ENCODE peak calls at places on chromosomes 4 and X, in four cellular contexts. L, V, W and B are unnamed samples. For H3K27me3, the result is how much of the 10 kb centered on the place peaks cover.

GRCh38 chr4:83556836-83557235 is 20.9 kb downstream of the GPAT3 start:
- DNase-seq in V (no peak), L (no peak), W (no peak), B (no peak)

GRCh38 chr4:37383579-37384229 is 139.2 kb downstream of the NWD2 start:
- DNase-seq in L (no peak), W (peak), V (peak), B (peak)

GRCh38 chr4:185318679-185319078 is 77.0 kb downstream of the LRP2BP start:
- DNase-seq in V (no peak), W (no peak), L (peak), B (peak)

GRCh38 chrX:136768469-136769084 is 12.2 kb downstream of the ARHGEF6 start:
- DNase-seq in V (no peak), W (peak), L (peak), B (peak)

GRCh38 chr4:114558446-114559020 is 40.1 kb upstream of the UGT8 start:
- DNase-seq in W (no peak), V (no peak), L (no peak), B (no peak)

GRCh38 chr4:3771167-3771809 is 5.1 kb downstream of the ADRA2C start:
- DNase-seq in W (no peak), V (no peak), L (no peak), B (no peak)

GRCh38 chr4:101068115-101068514 is 279.2 kb downstream of the PPP3CA start:
- DNase-seq in V (no peak), W (no peak), L (no peak), B (no peak)

GRCh38 chrX:107470198-107470597 is 20.7 kb downstream of the FRMPD3 start:
- DNase-seq in V (peak), W (no peak), L (no peak), B (no peak)

GRCh38 chr4:42655921-42656735 is 777 bp downstream of the ATP8A1 start:
- DNase-seq in V (peak), L (no peak), W (peak), B (peak)

GRCh38 chrX:254630-255215 is 26.5 kb upstream of the PLCXD1 start:
- DNase-seq in L (no peak), W (no peak), V (no peak), B (no peak)

GRCh38 chr4:1172228-1172851 is at the start of gene SPON2:
- DNase-seq in V (no peak), L (no peak), W (no peak), B (peak)

GRCh38 chr4:71188951-71189350 is 149.9 kb upstream of the SLC4A4 start:
- DNase-seq in V (no peak), L (no peak), W (no peak), B (no peak)
- H3K9ac ChIP-seq in V (no peak), L (peak), W (no peak), B (peak)

DNA sequence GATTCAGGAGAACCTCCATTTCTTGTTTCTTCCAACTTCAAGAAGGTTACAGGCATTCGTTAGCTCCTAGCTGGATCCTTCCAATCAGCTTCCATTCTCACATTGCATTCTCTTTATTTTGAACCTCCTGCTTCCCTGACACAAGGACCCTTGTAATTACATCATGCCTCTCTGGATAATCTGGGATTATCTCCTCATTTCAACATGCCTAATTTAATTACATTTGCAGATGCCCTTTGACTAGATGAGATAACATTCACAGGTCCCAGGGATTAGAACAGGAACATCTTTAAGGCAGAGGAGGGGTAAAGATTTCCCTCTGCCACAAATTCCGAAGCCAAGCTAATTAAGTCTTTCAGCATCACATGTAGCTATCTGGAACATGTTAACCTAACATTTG is 753.8 kb upstream of the PCDH7 start:
- DNase-seq in L (no peak), W (no peak), V (no peak), B (no peak)
- H3K27me3 ChIP-seq in L (under half), W (under half), V (under half), B (under half)

GRCh38 chr4:158169931-158170690 is 2.7 kb downstream of the GASK1B start:
- DNase-seq in L (peak), V (peak), W (no peak), B (peak)
- H3K9ac ChIP-seq in L (peak), V (no peak), W (peak), B (peak)

DNA sequence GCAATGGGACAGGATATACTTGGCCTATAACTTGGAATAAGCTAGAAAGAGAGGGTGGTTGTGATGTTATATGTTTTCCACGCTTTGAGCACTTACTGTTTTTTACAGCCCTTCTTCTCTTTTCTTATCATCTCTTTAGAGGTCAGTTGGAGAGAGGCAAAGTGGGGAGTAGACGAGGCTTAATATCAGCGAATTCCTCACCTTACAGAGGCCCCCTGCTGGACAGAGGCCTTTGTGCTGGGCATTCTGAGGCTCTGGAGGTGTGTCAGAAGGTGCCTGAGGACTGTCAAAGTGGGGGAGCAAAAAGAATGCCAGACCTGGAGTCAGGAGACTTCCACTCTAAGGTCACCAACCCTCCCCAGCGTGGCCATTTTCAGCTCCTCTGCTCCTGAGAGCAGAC is 42.5 kb downstream of the MAMLD1 start:
- DNase-seq in W (no peak), V (peak), L (no peak), B (no peak)
- H3K27me3 ChIP-seq in W (under half), V (under half), L (under half), B (under half)

DNA sequence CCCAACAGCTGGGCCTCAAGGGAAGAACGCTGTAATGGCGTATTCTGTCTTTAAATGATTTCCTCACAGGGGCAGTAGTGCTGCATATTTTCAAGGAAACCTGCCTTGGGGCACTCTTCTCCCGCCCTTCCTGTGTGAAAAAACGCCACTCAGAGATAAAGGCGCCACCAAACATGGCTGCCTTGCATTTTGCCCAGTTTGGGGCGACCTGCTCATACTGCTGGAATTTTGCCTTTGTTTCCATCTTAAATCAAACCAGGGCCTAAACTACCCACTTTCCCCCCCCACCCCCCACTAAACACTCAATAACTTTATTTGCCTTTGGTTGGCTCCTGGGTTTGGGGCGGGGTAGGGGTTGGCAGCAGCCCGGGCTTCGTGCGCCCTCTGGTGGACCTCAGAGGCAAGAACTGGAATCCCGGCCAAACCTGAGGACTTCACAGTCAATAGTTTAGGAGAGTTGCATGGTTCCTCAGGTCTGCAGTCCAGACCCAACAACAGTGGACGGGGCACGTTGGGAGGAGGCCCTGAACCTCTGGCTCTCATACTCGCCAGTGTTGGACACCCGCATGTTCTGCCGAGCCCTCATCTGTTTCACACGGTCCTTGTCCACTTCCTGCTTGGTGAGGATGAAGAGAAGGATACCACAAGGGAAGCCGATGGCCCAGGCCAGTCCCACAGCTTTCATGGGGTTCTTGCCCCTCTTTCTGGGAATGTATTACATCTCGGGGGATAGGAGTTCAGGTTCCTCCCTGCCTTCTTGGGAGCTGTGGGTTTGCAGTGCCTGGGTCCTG is 220.1 kb upstream of the STK26 start:
- DNase-seq in V (peak), W (peak), L (no peak), B (no peak)
- H3K9ac ChIP-seq in V (peak), W (peak), L (no peak), B (peak)

DNA sequence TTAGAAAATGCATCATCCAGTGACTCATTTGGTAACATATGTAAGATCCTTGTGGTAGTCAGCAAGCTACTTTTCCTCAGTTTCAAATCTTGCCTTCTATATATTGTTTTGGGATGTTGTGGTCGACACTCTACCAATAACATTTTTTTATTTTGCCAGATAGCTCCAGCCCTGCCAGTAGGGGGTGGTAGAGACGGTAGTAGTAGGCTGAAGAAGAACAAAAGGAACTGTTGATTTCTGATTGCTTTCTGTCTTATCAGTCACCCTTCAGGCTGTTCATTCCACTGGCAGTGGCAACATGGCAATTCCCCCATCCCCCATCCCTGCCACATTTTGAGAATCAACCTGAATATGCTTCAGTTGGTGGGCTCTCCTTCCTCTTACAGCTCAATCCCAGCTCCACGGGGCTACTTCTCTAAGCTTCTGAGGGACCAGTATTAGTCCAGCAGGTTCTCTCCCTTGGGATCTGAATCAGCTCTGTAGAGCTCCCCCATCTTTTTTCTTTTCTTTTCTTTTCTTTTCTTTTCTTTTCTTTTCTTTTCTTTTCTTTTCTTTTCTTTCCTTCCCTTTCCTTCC is 171.5 kb upstream of the VEGFC start:
- DNase-seq in W (no peak), L (no peak), V (peak), B (no peak)
- H3K27me3 ChIP-seq in W (under half), L (under half), V (under half), B (under half)

GRCh38 chrX:103309860-103310591 is 764 bp downstream of the BEX2 start:
- DNase-seq in W (no peak), L (no peak), V (no peak), B (no peak)

GRCh38 chrX:103311401-103311785 is 603 bp upstream of the BEX2 start:
- DNase-seq in V (no peak), L (no peak), W (no peak), B (no peak)

DNA sequence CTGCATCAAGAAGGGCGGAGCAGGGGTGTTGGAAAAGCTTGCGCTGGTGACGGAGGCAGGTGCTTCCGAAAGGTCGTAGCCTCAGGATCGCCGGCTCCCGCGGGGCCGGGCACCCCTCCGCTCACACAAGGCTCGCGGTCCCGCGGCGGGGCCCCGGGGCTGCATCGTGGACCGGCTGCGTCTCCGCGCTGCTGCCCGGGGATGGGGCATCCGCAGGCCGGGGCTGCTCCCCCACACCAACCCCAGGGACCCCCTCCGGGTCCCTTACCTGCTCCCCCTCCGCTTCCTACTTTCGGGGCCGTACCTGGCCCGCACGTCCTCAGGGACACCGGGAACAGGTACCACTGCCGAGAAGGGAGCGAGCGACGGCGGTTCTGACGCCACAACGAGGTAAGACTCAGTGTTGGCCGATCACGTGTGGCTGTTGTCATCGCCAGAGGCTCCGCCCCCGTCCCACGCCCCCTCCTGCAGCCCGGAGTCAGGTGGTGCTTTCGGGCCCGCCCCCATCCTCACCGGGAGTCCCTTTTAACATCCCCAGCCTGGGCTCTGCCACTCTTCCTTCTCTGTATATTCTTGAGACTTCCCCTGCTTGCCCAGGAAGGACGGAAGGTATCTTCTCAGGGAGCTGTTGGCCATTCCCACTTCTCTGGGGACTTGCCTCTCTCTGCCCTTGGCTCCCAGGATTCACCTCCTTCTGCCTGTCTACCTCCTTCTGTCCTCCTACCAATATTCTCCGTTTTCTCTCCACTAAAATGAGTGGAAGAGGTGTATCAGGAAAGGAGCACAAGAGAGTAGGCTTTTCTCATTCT is at the start of gene BEX2:
- DNase-seq in L (no peak), W (peak), V (peak), B (peak)
- H3K9ac ChIP-seq in L (peak), W (no peak), V (peak), B (peak)

GRCh38 chrX:32995427-32995826 is 215.9 kb downstream of the DMD start:
- DNase-seq in V (no peak), L (no peak), W (no peak), B (no peak)

GRCh38 chrX:32998776-32999175 is 212.6 kb downstream of the DMD start:
- DNase-seq in L (no peak), V (no peak), W (no peak), B (no peak)

GRCh38 chrX:33001107-33001506 is 210.2 kb downstream of the DMD start:
- DNase-seq in W (no peak), V (no peak), L (no peak), B (no peak)
- H3K27me3 ChIP-seq in W (under half), V (under half), L (under half), B (under half)